ENCODE peak calls at places on chromosome 20, in ten cellular contexts. P, S, G, V, K, F, Z, J, C and H are unnamed samples.

GRCh38 chr20:38098952-38099351 is 65.4 kb downstream of the RPRD1B start:
- DNase-seq in P (no peak), S (no peak), G (no peak), V (no peak), K (peak; percentile 39), F (no peak), Z (no peak), J (no peak), C (no peak), H (no peak)

GRCh38 chr20:59772931-59773913 is 160.2 kb downstream of the SYCP2 start:
- DNase-seq in P (no peak), S (peak; percentile 20), G (no peak), V (no peak), K (no peak), F (no peak), Z (no peak), J (no peak), C (no peak), H (no peak)

GRCh38 chr20:25259358-25259757 is 11.5 kb downstream of the PYGB start:
- DNase-seq in P (no peak), S (peak; percentile 8), G (no peak), V (no peak), K (no peak), F (no peak), Z (no peak), J (no peak), C (no peak), H (no peak)

GRCh38 chr20:8187740-8188139 is 55.7 kb downstream of the PLCB1 start:
- DNase-seq in P (no peak), S (no peak), G (no peak), V (no peak), K (peak; percentile 29), F (peak; percentile 80), Z (no peak), J (no peak), C (no peak), H (no peak)

GRCh38 chr20:17680128-17680835 is 1.8 kb downstream of the RRBP1 start:
- DNase-seq in P (no peak), S (no peak), G (peak; percentile 44), V (no peak), K (peak; percentile 86), F (peak; percentile 81), Z (peak; percentile 25), J (peak; percentile 42), C (no peak), H (peak; percentile 37)

GRCh38 chr20:12575352-12576095 is 433.2 kb upstream of the SPTLC3 start:
- DNase-seq in P (peak; percentile 20), S (no peak), G (no peak), V (no peak), K (no peak), F (no peak), Z (no peak), J (peak; percentile 84), C (no peak), H (no peak)

GRCh38 chr20:10219452-10219791 is 792 bp downstream of the SNAP25 start:
- DNase-seq in P (peak; percentile 15), S (peak; percentile 78), G (peak; percentile 79), V (peak; percentile 83), K (peak; percentile 55), F (peak; percentile 50), Z (peak; percentile 93), J (peak; percentile 66), C (peak; percentile 44), H (peak; percentile 99)

GRCh38 chr20:47929368-47930115 is 144.3 kb upstream of the SULF2 start:
- DNase-seq in P (no peak), S (no peak), G (no peak), V (no peak), K (peak; percentile 34), F (peak; percentile 75), Z (no peak), J (no peak), C (no peak), H (no peak)

DNA sequence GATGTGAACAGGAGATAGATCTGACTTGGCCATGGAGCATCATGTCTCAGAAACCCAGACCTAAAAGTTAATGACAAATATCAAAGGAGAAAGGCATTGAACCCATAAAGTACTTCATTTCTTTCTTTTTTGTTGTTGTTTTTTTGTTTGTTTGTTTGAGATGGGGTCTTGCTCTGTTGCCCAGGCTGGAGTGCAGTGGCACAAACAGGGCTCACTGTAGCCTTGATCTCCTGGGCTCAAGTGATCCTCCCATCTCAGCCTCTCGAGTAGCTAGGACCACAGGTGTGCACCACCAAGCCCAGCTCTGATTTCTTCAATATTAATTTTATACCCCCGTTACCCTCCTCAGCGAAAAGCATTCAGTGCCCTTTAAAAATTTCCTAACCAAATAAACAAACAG is 45.8 kb downstream of the KIF16B start:
- DNase-seq in P (no peak), S (no peak), G (no peak), V (no peak), K (no peak), F (no peak), Z (no peak), J (no peak), C (no peak), H (no peak)
- TF ChIP-seq CTCF in P (no peak), S (no peak), G (no peak), V (no peak), K (no peak), F (no peak), Z (no peak), J (no peak), C (no peak), H (no peak)

DNA sequence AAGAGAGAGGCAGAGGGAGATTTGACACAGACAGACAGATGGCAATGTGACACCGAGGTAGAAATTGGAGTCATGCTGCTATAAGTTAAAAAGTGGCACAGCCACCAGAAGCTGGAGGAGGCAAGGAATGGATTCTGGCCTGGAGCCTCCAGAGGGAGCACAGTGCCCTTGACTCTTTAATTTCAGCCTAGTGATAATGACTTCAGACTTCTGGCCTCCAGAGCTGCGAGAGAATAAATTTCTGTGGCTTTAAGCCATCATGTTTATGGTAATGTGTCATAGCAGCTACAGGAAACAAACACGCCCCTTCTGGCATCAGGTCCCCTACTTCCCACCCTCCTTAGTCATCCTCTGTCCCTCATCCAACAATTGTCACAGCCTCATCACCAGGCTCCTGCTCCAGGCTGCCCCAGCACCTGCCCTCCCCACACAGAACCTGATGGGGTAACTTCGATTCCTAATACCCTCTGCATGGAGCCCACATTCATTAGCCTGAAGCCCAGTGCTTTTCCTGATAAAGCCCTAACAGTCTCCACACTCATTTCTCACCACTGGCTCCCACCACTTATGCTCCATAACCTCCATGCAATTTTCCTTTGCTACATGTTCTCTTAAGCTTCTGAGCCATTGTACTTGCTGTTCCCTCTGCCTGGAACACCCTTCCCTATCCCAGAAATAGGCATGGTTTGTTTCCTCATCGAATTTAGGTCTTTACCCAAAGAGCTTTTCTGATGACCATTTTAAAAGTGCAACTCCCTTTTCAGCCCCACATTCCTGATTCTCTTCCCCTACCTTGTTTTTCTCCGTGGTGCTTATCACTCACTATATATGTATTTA is 69.7 kb upstream of the TOX2 start:
- DNase-seq in P (no peak), S (no peak), G (no peak), V (no peak), K (peak; percentile 95), F (peak; percentile 98), Z (no peak), J (no peak), C (no peak), H (no peak)
- TF ChIP-seq CTCF in P (no peak), S (no peak), G (no peak), V (no peak), K (peak; percentile 35), F (peak; percentile 56), Z (no peak), J (no peak), C (no peak), H (no peak)

GRCh38 chr20:63544958-63545516 is 2.5 kb downstream of the SRMS start:
- DNase-seq in P (no peak), S (no peak), G (no peak), V (no peak), K (no peak), F (no peak), Z (no peak), J (no peak), C (no peak), H (no peak)

GRCh38 chr20:63543131-63543530 is 4.4 kb downstream of the SRMS start:
- DNase-seq in P (no peak), S (no peak), G (no peak), V (no peak), K (no peak), F (no peak), Z (no peak), J (no peak), C (no peak), H (no peak)

GRCh38 chr20:63544241-63544957 is 3.1 kb downstream of the SRMS start:
- DNase-seq in P (no peak), S (no peak), G (no peak), V (no peak), K (no peak), F (no peak), Z (no peak), J (no peak), C (no peak), H (no peak)

GRCh38 chr20:63542696-63543095 is 4.9 kb downstream of the SRMS start:
- DNase-seq in P (peak; percentile 82), S (no peak), G (no peak), V (peak; percentile 89), K (no peak), F (no peak), Z (no peak), J (no peak), C (no peak), H (no peak)

DNA sequence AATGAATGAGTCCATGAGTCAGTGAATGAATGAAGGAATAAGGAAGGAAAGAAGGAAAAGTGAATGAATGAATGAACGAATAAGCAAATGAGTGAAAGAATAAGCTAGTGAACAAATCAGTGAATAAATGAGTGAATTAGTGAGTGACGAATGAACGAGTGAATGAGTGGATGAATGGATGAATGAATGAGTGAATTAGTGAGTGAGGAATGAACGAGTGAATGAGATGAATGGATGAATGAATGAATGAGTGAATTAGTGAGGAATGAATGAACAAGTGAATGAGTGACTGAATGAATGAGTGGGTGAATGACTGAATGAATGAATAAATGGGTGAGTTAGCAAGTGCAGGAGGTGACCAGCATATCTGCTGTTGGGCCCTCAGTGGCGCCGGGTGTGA is 3.8 kb downstream of the SRMS start:
- DNase-seq in P (no peak), S (no peak), G (no peak), V (no peak), K (no peak), F (no peak), Z (no peak), J (no peak), C (no peak), H (no peak)
- TF ChIP-seq CTCF in P (no peak), S (no peak), G (no peak), V (no peak), K (no peak), F (no peak), Z (no peak), J (no peak), C (no peak), H (no peak)

GRCh38 chr20:6562111-6562510 is 205.4 kb upstream of the BMP2 start:
- DNase-seq in P (no peak), S (no peak), G (no peak), V (no peak), K (peak; percentile 94), F (peak; percentile 63), Z (no peak), J (no peak), C (no peak), H (no peak)

GRCh38 chr20:6560978-6561377 is 206.5 kb upstream of the BMP2 start:
- DNase-seq in P (no peak), S (no peak), G (no peak), V (no peak), K (no peak), F (no peak), Z (no peak), J (no peak), C (no peak), H (no peak)

DNA sequence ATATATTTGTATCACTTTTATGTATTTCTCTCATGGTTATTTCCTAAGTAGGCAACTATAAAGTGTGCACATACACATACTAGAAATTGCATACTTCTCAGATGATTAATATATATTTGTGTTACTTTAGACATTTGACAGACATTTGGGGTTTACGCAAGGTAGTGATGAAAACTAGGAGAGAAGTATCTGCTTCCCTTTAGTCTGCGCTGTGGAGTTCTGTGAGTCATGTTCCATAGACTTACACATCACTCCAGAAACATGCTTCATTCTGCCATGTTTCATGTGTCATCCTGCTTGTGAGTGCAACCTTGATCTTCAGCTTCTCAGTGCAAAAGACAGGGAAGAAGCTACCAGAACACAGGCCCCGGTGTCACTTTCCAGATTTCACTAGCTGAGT is 200.7 kb upstream of the BMP2 start:
- DNase-seq in P (no peak), S (no peak), G (no peak), V (no peak), K (peak; percentile 98), F (peak; percentile 66), Z (no peak), J (no peak), C (no peak), H (no peak)
- TF ChIP-seq CTCF in P (no peak), S (no peak), G (no peak), V (no peak), K (no peak), F (no peak), Z (no peak), J (no peak), C (no peak), H (no peak)